ENCODE peak calls at places on chromosome 15, in four cellular contexts. X is choroid plexus epithelial cell, C is endothelial cell, M is astrocyte of the spinal cord. F is an unnamed sample.

GRCh38 chr15:31552482-31553099 is 226.0 kb downstream of the KLF13 start:
- DNase-seq in X (no peak), C (no peak), M (peak; percentile 8), F (no peak)

GRCh38 chr15:100147828-100148227 is 193.9 kb downstream of the ADAMTS17 start:
- DNase-seq in X (peak; percentile 10), C (no peak), M (no peak), F (no peak)

GRCh38 chr15:45829336-45830153 is 194.7 kb downstream of the SQOR start:
- DNase-seq in X (no peak), C (no peak), M (no peak), F (no peak)

GRCh38 chr15:85557385-85557784 is 177.0 kb downstream of the AKAP13 start:
- DNase-seq in X (no peak), C (no peak), M (no peak), F (no peak)

GRCh38 chr15:36810656-36811449 is 231.4 kb downstream of the CDIN1 start:
- DNase-seq in X (no peak), C (peak; percentile 9), M (no peak), F (peak; percentile 60)

GRCh38 chr15:63389902-63390301 is 8.3 kb upstream of the CA12 start:
- DNase-seq in X (no peak), C (no peak), M (no peak), F (no peak)

GRCh38 chr15:56821721-56822425 is 88.6 kb upstream of the ZNF280D start:
- DNase-seq in X (peak; percentile 88), C (peak; percentile 58), M (peak; percentile 83), F (peak; percentile 62)

GRCh38 chr15:84387086-84387485 is 151.5 kb downstream of the GOLGA6L4 start:
- DNase-seq in X (no peak), C (no peak), M (no peak), F (no peak)

GRCh38 chr15:60392601-60392985 is 5.2 kb downstream of the ANXA2 start:
- DNase-seq in X (peak; percentile 85), C (no peak), M (peak; percentile 89), F (no peak)

GRCh38 chr15:96345560-96346389 is 15.3 kb downstream of the NR2F2 start:
- DNase-seq in X (peak; percentile 85), C (peak; percentile 68), M (peak; percentile 84), F (peak; percentile 71)

GRCh38 chr15:52706091-52706490 is 26.9 kb upstream of the ATOSA start:
- DNase-seq in X (peak; percentile 22), C (no peak), M (peak; percentile 35), F (no peak)

GRCh38 chr15:25860885-25861866 is 2.0 kb downstream of the ATP10A start:
- DNase-seq in X (no peak), C (no peak), M (no peak), F (no peak)

GRCh38 chr15:45268135-45268534 is 16.1 kb downstream of the SLC28A2 start:
- DNase-seq in X (no peak), C (no peak), M (no peak), F (no peak)

GRCh38 chr15:80850941-80851451 is 71.8 kb downstream of the CEMIP start:
- DNase-seq in X (no peak), C (no peak), M (no peak), F (no peak)

GRCh38 chr15:75178171-75178937 is 23.3 kb upstream of the C15orf39 start:
- DNase-seq in X (peak; percentile 30), C (peak; percentile 35), M (no peak), F (no peak)

GRCh38 chr15:79942656-79943481 is 28.1 kb downstream of the BCL2A1 start:
- DNase-seq in X (peak; percentile 66), C (no peak), M (peak; percentile 10), F (no peak)

GRCh38 chr15:70281811-70282307 is 184.1 kb upstream of the TLE3 start:
- DNase-seq in X (peak; percentile 50), C (no peak), M (peak; percentile 46), F (no peak)

GRCh38 chr15:76514292-76514691 is 177.7 kb downstream of the ISL2 start:
- DNase-seq in X (no peak), C (no peak), M (no peak), F (no peak)

GRCh38 chr15:64017591-64018163 is 28.6 kb downstream of the DAPK2 start:
- DNase-seq in X (no peak), C (no peak), M (peak; percentile 20), F (no peak)

GRCh38 chr15:63244976-63245645 is 32.3 kb upstream of the APH1B start:
- DNase-seq in X (peak; percentile 57), C (no peak), M (no peak), F (no peak)

GRCh38 chr15:66234798-66235197 is 18.8 kb downstream of the MEGF11 start:
- DNase-seq in X (no peak), C (no peak), M (no peak), F (no peak)

GRCh38 chr15:75620776-75621536 is 4.6 kb downstream of the SNUPN start:
- DNase-seq in X (peak; percentile 94), C (no peak), M (peak; percentile 85), F (peak; percentile 23)

GRCh38 chr15:57797145-57797544 is 90.6 kb downstream of the POLR2M start:
- DNase-seq in X (no peak), C (no peak), M (no peak), F (no peak)

GRCh38 chr15:60460931-60461330 is 18.0 kb downstream of the ICE2 start:
- DNase-seq in X (no peak), C (no peak), M (no peak), F (no peak)

GRCh38 chr15:50137330-50137761 is 18.3 kb upstream of the ATP8B4 start:
- DNase-seq in X (peak; percentile 62), C (no peak), M (peak; percentile 93), F (no peak)

GRCh38 chr15:73682597-73683090 is 1.5 kb upstream of the CD276 start:
- DNase-seq in X (no peak), C (no peak), M (no peak), F (no peak)

GRCh38 chr15:73822998-73823397 is 50.4 kb upstream of the TBC1D21 start:
- DNase-seq in X (peak; percentile 57), C (peak; percentile 69), M (peak; percentile 41), F (no peak)

GRCh38 chr15:45087513-45087912 is 26.5 kb downstream of the DUOX2 start:
- DNase-seq in X (no peak), C (no peak), M (no peak), F (no peak)

GRCh38 chr15:25244731-25245585 is 193.9 kb downstream of the UBE3A start:
- DNase-seq in X (no peak), C (no peak), M (no peak), F (peak; percentile 3)

GRCh38 chr15:59251001-59251845 is 44.6 kb downstream of the LDHAL6B start:
- DNase-seq in X (no peak), C (no peak), M (no peak), F (no peak)

GRCh38 chr15:59249816-59250215 is 43.2 kb downstream of the LDHAL6B start:
- DNase-seq in X (no peak), C (no peak), M (no peak), F (no peak)

GRCh38 chr15:59255647-59256380 is 49.2 kb downstream of the LDHAL6B start:
- DNase-seq in X (peak; percentile 9), C (no peak), M (no peak), F (no peak)

GRCh38 chr15:59250249-59250648 is 43.6 kb downstream of the LDHAL6B start:
- DNase-seq in X (no peak), C (no peak), M (no peak), F (no peak)

DNA sequence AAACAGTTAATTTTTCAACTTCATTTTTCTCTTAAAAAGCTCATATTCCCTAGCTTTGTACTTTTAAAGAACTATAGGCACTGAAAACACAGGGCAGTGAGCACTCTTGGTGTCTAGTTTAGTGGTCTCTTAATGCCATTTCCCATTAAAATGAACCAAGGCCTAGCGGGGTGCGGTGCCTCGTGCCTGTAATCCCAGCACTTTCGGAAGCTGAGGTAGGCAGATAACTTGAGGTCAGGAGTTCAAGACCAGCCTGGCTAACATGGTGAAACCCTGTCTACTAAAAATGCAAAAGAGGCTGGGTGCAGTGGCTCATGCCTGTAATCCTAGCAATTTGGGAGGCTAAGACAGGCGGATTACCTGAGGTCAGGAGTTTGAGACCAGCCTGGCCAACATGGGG is 45.5 kb downstream of the LDHAL6B start:
- DNase-seq in X (no peak), C (no peak), M (no peak), F (no peak)
- TF ChIP-seq CTCF in X (no peak), C (no peak), M (no peak), F (no peak)

DNA sequence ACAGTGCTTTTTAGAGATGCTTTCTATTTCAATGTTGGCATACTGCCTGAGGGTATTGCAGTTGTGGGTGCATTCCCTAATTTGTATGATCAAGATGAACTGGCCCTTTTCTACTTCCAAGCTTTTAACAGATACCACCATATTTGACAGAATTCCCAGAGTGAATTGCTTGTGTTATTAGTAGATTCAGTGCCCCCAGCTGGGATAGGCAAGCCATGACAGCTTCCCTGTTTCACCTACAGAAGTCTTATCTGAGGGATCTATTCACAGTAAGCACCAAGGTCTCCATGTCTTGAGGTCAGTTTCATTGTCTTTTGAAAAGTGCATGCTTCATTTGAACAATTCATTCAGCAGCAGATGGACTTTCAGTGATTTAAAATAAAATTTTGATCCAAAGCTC is 68.8 kb upstream of the GOLGA6B start:
- DNase-seq in X (peak; percentile 73), C (no peak), M (peak; percentile 45), F (no peak)
- TF ChIP-seq CTCF in X (peak; percentile 65), C (no peak), M (peak; percentile 51), F (no peak)

DNA sequence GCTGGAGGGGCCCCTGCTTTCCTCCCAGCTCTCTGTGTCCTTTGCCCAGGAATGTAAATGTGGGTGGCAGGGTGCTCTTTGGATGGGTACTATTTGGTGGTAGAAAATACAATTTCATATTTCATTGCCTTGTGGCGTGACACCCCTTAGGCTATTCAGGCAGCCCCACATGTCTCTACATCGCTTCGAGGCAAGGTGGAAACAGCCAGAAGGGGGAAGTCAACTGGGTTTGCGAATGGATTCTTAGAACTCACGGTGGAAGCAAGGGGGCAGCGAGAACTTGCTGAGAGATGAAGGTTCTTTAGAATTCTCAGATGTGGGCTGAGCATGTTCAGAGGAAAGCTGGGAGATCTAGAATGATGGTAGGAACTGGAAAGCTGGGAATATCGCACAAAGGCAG is 25.3 kb downstream of the PLA2G4D start:
- DNase-seq in X (no peak), C (no peak), M (no peak), F (no peak)
- TF ChIP-seq CTCF in X (peak; percentile 15), C (no peak), M (no peak), F (no peak)

GRCh38 chr15:92631721-92632120 is 23.9 kb downstream of the FAM174B start:
- DNase-seq in X (no peak), C (no peak), M (no peak), F (no peak)
- TF ChIP-seq CTCF in X (no peak), C (no peak), M (no peak), F (no peak)